ENCODE peak calls at places on chromosomes 13 and 19, in eight cellular contexts. L, N, H, X, U, O, K and C are unnamed samples. For H3K4me1 and H3K27me3, the result is how much of the 10 kb centered on the place peaks cover.

GRCh38 chr19:51185069-51185867 is 39.6 kb upstream of the CD33 start:
- DNase-seq in H (no peak), K (no peak), O (no peak), N (no peak), X (no peak), U (no peak), L (no peak), C (no peak)

GRCh38 chr13:99646866-99647592 is 145.8 kb downstream of the TM9SF2 start:
- DNase-seq in L (no peak), U (no peak), X (no peak), O (no peak), N (no peak), K (no peak), H (no peak), C (no peak)

GRCh38 chr19:3374369-3375112 is 8.2 kb downstream of the NFIC start:
- DNase-seq in U (peak), O (no peak), H (no peak), X (peak), K (no peak), N (peak), L (peak), C (no peak)

GRCh38 chr13:49791753-49792549 is 531 bp downstream of the KPNA3 start:
- DNase-seq in U (peak), X (peak), L (no peak), K (peak), H (no peak), O (peak), N (peak), C (peak)

GRCh38 chr19:17743874-17744273 is 7.4 kb upstream of the FCHO1 start:
- DNase-seq in K (no peak), U (no peak), O (no peak), X (no peak), N (no peak), H (no peak), L (no peak), C (no peak)

GRCh38 chr13:39197645-39198007 is 159.4 kb downstream of the NHLRC3 start:
- DNase-seq in U (no peak), O (no peak), L (no peak), H (no peak), N (no peak), K (no peak), X (no peak), C (no peak)

GRCh38 chr13:45055902-45056648 is 64.2 kb upstream of the GTF2F2 start:
- DNase-seq in X (no peak), L (no peak), O (peak), U (no peak), N (no peak), H (no peak), K (no peak), C (no peak)

GRCh38 chr13:24741016-24741662 is 22.8 kb upstream of the RNF17 start:
- DNase-seq in H (no peak), U (no peak), O (no peak), N (no peak), K (no peak), X (no peak), L (no peak), C (no peak)

GRCh38 chr19:45451181-45451849 is 16.5 kb upstream of the FOSB start:
- DNase-seq in U (no peak), N (peak), O (no peak), L (no peak), K (peak), H (peak), X (peak), C (peak)

GRCh38 chr13:109708014-109708617 is 78.3 kb downstream of the IRS2 start:
- DNase-seq in K (no peak), H (no peak), U (no peak), O (no peak), L (no peak), N (no peak), X (no peak), C (no peak)

GRCh38 chr19:18254546-18255500 is 19.4 kb downstream of the IQCN start:
- DNase-seq in K (no peak), H (no peak), X (no peak), O (no peak), N (peak), L (no peak), U (no peak), C (peak)

GRCh38 chr13:95494082-95494681 is 58.3 kb upstream of the CLDN10 start:
- DNase-seq in O (peak), U (no peak), X (no peak), N (no peak), K (peak), H (no peak), L (no peak), C (peak)

GRCh38 chr13:59447846-59448620 is 715.7 kb downstream of the DIAPH3 start:
- DNase-seq in L (no peak), O (peak), U (no peak), H (no peak), N (no peak), K (no peak), X (no peak), C (no peak)

GRCh38 chr13:41827507-41828213 is 133.2 kb downstream of the VWA8 start:
- DNase-seq in K (peak), U (no peak), X (peak), O (no peak), N (no peak), L (no peak), H (no peak), C (no peak)

GRCh38 chr19:45999653-46000121 is 4.4 kb downstream of the CCDC61 start:
- DNase-seq in O (peak), U (no peak), N (no peak), K (peak), X (no peak), L (no peak), H (no peak), C (no peak)

GRCh38 chr19:32674153-32674958 is 624 bp downstream of the ANKRD27 start:
- DNase-seq in H (no peak), X (no peak), U (peak), N (no peak), O (peak), L (no peak), K (no peak), C (no peak)

GRCh38 chr13:33639640-33640080 is 178.3 kb upstream of the RFC3 start:
- DNase-seq in X (no peak), L (no peak), K (no peak), N (no peak), U (no peak), H (no peak), O (no peak), C (no peak)

GRCh38 chr13:36475468-36475867 is 43.2 kb downstream of the CCNA1 start:
- DNase-seq in H (no peak), O (peak), L (no peak), K (no peak), X (no peak), U (no peak), N (no peak), C (no peak)

GRCh38 chr19:16326401-16327130 is 1.9 kb downstream of the KLF2 start:
- DNase-seq in U (peak), K (no peak), O (peak), X (no peak), H (peak), N (no peak), L (no peak), C (no peak)

GRCh38 chr13:73698859-73699258 is 435.3 kb downstream of the KLF12 start:
- DNase-seq in X (no peak), H (no peak), K (no peak), L (no peak), N (no peak), U (no peak), O (no peak), C (no peak)

GRCh38 chr13:73465629-73465974 is 406.8 kb downstream of the KLF5 start:
- DNase-seq in O (no peak), K (peak), L (no peak), X (no peak), N (no peak), H (no peak), U (no peak), C (peak)

GRCh38 chr19:29376855-29377354 is 148.9 kb upstream of the VSTM2B start:
- DNase-seq in H (no peak), O (no peak), L (no peak), N (peak), K (no peak), U (peak), X (peak), C (no peak)

GRCh38 chr19:46746281-46746965 is at the start of gene STRN4:
- DNase-seq in H (no peak), X (no peak), K (peak), N (peak), O (peak), L (peak), U (no peak), C (peak)

GRCh38 chr19:29715695-29716581 is 877 bp upstream of the C19orf12 start:
- DNase-seq in O (no peak), K (peak), H (no peak), N (no peak), L (no peak), X (no peak), U (peak), C (peak)

GRCh38 chr19:32201661-32202060 is 143.7 kb upstream of the ZNF507 start:
- DNase-seq in U (no peak), O (peak), X (peak), K (no peak), N (no peak), L (no peak), H (no peak), C (no peak)

GRCh38 chr19:18317998-18318800 is 4.7 kb downstream of the LSM4 start:
- DNase-seq in H (no peak), L (peak), U (no peak), K (no peak), N (peak), O (no peak), X (no peak), C (peak)

GRCh38 chr13:39254606-39255005 is 216.3 kb downstream of the NHLRC3 start:
- DNase-seq in H (no peak), N (no peak), L (no peak), K (no peak), O (no peak), X (no peak), U (no peak), C (no peak)

GRCh38 chr13:43431279-43431678 is 355.5 kb downstream of the ENOX1 start:
- DNase-seq in O (no peak), L (no peak), U (no peak), N (no peak), X (no peak), H (no peak), K (no peak), C (no peak)
- H3K4me1 ChIP-seq in O (under half), L (under half), U (under half), N (under half), X (under half), H (under half), K (under half), C (under half)

GRCh38 chr13:51241720-51242119 is 19.5 kb downstream of the FAM124A start:
- DNase-seq in L (no peak), N (no peak), O (no peak), H (no peak), X (no peak), K (no peak), U (no peak), C (no peak)
- H3K27me3 ChIP-seq in L (under half), N (under half), O (under half), H (under half), X (under half), K (under half), U (under half), C (under half)

GRCh38 chr19:48330012-48330681 is 4.8 kb downstream of the EMP3 start:
- DNase-seq in O (peak), K (peak), X (peak), L (peak), H (peak), N (peak), U (peak), C (peak)
- H3K4me1 ChIP-seq in O (under half), K (under half), X (under half), L (half or more), H (half or more), N (half or more), U (under half), C (under half)

DNA sequence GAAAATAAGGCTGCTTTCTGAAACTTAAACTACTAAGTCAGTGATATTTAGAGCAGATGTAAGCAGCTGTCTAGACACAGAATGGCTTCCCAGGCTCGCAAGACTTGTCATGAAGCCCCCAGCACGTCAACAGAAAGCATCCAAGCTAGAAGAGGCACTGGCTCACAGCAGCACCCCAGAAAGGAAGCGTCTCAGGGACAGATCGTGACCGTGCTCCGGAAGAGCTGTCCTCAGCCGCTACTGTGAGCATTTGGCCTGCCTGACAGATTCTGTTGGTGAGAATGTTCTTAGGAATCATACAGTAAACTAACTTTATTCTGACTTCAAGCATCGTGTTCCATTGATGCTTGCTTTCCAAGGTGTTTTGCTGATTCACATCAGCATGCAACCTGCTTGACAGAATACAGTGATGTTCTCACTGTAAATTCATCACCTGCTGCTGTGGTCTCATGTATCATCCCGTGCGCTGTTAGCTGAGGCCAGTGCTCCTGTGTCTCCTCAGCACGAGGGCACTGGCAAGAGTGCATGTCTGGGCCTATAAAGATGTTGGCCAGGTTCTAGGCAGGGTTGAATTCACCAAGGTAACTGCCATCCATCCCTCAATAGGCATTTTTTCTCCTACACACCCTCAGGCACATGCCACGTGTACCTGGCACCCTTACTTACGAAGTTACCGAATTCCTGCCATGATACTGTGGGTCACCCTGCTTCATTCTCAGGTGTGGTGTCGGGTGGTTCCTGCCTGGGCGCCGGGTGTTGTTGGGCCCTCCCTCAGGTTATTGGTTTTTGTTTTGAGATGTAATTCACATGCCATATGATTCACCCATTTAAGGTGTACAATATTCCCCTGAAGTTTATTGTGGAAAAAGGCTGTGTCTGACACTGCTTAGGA is 15.9 kb downstream of the SPINT2 start:
- DNase-seq in L (no peak), N (no peak), K (no peak), H (no peak), U (no peak), X (no peak), O (no peak), C (no peak)
- H3K27me3 ChIP-seq in L (under half), N (under half), K (under half), H (under half), U (under half), X (under half), O (under half), C (under half)

DNA sequence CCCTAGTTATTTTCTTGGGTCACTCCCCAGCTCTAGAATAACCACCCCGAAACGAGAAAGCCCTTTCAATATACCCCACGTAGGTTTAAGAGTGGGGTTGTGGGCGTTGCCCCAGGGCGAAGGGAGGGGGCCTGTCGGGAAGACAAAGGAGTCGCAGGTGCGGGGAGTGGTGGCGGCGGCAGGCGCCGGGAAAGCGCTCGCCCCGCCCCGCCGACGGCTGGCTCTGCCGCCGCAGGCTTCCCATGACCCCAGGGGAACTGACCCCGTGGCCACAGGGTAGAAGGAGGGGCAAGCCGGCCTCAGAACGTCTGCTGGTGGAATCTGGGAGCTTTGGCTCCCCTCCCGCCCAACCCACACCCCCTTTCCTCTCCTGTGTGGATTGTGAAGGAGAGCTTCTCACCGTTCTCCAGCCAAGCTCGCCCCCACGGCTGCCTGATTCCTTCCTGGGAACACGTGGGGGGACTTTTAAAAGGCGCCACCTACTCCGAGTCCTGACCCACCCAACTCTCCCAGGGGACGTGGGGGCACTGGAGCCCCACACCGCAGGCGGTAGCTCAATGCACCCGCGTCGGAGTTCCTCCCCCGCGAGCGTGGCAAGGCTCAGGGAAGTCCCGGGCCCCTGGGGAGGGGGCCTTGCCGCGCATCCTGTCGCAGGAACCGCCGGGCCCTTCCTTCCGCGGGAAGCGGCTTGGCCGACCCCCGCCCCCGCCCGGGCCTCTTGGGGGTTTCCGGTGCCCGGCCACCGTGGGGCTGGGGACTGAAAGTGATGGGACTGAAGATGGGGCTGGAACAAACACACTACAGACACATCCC is 5.5 kb downstream of the IER2 start:
- DNase-seq in K (peak), N (peak), U (peak), H (peak), L (peak), X (peak), O (peak), C (peak)
- H3K4me1 ChIP-seq in K (under half), N (under half), U (under half), H (under half), L (half or more), X (under half), O (under half), C (under half)

GRCh38 chr19:54024660-54025059 is 33.2 kb downstream of the CACNG6 start:
- DNase-seq in U (no peak), N (no peak), K (no peak), X (no peak), O (no peak), L (no peak), H (no peak), C (no peak)

GRCh38 chr19:54030895-54031586 is 32.7 kb downstream of the VSTM1 start:
- DNase-seq in O (no peak), X (no peak), N (no peak), K (no peak), L (no peak), H (no peak), U (no peak), C (no peak)

GRCh38 chr19:54029930-54030490 is 33.7 kb downstream of the VSTM1 start:
- DNase-seq in L (peak), N (peak), O (peak), H (no peak), U (peak), X (no peak), K (peak), C (peak)

GRCh38 chr19:54023191-54023590 is 31.8 kb downstream of the CACNG6 start:
- DNase-seq in L (no peak), H (no peak), U (no peak), X (no peak), K (no peak), N (no peak), O (no peak), C (no peak)

DNA sequence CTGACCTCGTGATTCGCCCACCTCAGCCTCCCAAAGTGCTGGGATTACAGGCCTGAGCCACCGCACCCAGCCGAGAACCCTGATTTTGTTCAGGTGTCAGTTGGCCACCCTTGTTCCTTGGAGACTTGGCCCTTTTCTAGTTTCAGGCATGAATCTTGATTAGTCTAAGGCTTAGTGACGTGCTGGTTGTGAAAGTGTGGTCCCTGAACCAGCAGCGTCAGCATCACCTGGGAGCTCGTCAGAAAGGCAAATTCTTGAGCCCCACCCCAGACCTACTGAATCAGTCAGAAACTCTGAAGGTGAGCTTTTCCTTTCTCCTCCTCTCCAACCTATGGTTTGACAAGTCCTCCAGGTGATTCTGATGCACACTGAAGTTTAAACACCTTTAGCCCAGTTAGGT is 35.2 kb downstream of the CACNG6 start:
- DNase-seq in U (no peak), O (no peak), X (no peak), H (no peak), K (no peak), L (no peak), N (no peak), C (no peak)
- H3K27me3 ChIP-seq in U (under half), O (under half), X (under half), H (under half), K (under half), L (half or more), N (half or more), C (under half)

GRCh38 chr19:2278504-2279158 is 3.3 kb downstream of the PEAK3 start:
- DNase-seq in O (no peak), L (no peak), X (no peak), H (no peak), K (no peak), N (no peak), U (no peak), C (peak)

GRCh38 chr19:2276429-2276989 is 5.5 kb downstream of the PEAK3 start:
- DNase-seq in N (no peak), U (no peak), O (no peak), L (no peak), H (no peak), K (no peak), X (no peak), C (no peak)

GRCh38 chr19:2274937-2275535 is 6.9 kb downstream of the PEAK3 start:
- DNase-seq in O (peak), N (peak), X (no peak), H (no peak), U (no peak), L (peak), K (peak), C (peak)

GRCh38 chr19:2275588-2276428 is 6.2 kb downstream of the PEAK3 start:
- DNase-seq in U (no peak), L (peak), H (no peak), X (no peak), N (peak), O (no peak), K (no peak), C (peak)

DNA sequence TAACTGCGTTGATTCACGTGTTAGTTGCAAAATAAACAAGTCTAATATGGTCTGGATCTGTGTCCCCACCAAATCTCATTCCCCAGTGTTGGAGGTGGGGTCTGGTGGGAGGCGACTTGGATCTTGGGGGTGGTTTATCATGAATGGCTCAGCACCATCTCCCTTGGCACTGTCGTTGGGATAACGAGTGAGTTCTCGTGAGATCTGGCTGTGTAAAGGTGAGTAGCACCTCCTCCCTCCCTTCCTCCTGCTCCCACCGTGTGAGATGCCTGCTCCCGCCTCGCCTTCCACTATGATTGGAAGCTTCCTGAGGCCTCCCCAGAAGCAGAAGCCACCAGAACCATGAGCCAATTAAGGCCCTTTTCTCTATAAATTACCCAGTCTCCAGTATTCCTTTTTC is 4.8 kb downstream of the PEAK3 start:
- DNase-seq in N (no peak), X (no peak), L (no peak), U (no peak), H (no peak), O (no peak), K (no peak), C (no peak)
- H3K4me1 ChIP-seq in N (half or more), X (under half), L (under half), U (under half), H (under half), O (under half), K (under half), C (under half)

GRCh38 chr13:51249254-51249653 is 27.1 kb downstream of the FAM124A start:
- DNase-seq in U (no peak), X (no peak), H (no peak), N (no peak), O (no peak), L (no peak), K (no peak), C (no peak)

GRCh38 chr13:51249767-51250741 is 27.9 kb downstream of the FAM124A start:
- DNase-seq in O (no peak), X (no peak), L (no peak), N (no peak), K (no peak), U (no peak), H (no peak), C (peak)

GRCh38 chr13:51252954-51253531 is 30.8 kb downstream of the FAM124A start:
- DNase-seq in N (no peak), X (no peak), L (no peak), K (no peak), U (no peak), O (no peak), H (no peak), C (no peak)

GRCh38 chr13:51255556-51255955 is 33.4 kb downstream of the FAM124A start:
- DNase-seq in H (no peak), L (no peak), O (peak), K (no peak), N (no peak), X (no peak), U (no peak), C (no peak)

GRCh38 chr13:51251480-51251879 is 29.3 kb downstream of the FAM124A start:
- DNase-seq in X (no peak), K (no peak), U (no peak), N (no peak), O (no peak), H (no peak), L (no peak), C (no peak)
- H3K27me3 ChIP-seq in X (under half), K (under half), U (under half), N (under half), O (under half), H (under half), L (under half), C (under half)